ENCODE peak calls at places on chromosomes 1 and 21, in nine cellular contexts. One of them, this sample, is unnamed.

GRCh38 chr1:232950919-232951579 is 638 bp downstream of the NTPCR start:
- DNase-seq in lung: no peak
- DNase-seq in neural progenitor cell: peak; percentile 44
- DNase-seq in IMR-90: peak; percentile 17
- DNase-seq in CD8-positive, alpha-beta memory T cell: peak; percentile 13
- DNase-seq in HCT116: no peak
- DNase-seq in fibroblast of lung: peak; percentile 70
- DNase-seq in SJCRH30: peak; percentile 33
- DNase-seq in psoas muscle: no peak
- DNase-seq in this sample: peak; percentile 23

GRCh38 chr21:44350773-44351481 is 2.5 kb upstream of the TRPM2 start:
- DNase-seq in lung: no peak
- DNase-seq in neural progenitor cell: no peak
- DNase-seq in IMR-90: no peak
- DNase-seq in CD8-positive, alpha-beta memory T cell: no peak
- DNase-seq in HCT116: no peak
- DNase-seq in fibroblast of lung: no peak
- DNase-seq in SJCRH30: no peak
- DNase-seq in psoas muscle: no peak
- DNase-seq in this sample: no peak

GRCh38 chr1:226097866-226098625 is 35.5 kb downstream of the H3-3A start:
- DNase-seq in lung: no peak
- DNase-seq in neural progenitor cell: no peak
- DNase-seq in IMR-90: peak; percentile 65
- DNase-seq in CD8-positive, alpha-beta memory T cell: no peak
- DNase-seq in HCT116: no peak
- DNase-seq in fibroblast of lung: peak; percentile 85
- DNase-seq in SJCRH30: no peak
- DNase-seq in psoas muscle: no peak
- DNase-seq in this sample: peak; percentile 90

GRCh38 chr1:155977607-155978324 is 581 bp downstream of the ARHGEF2 start:
- DNase-seq in lung: no peak
- DNase-seq in neural progenitor cell: peak; percentile 67
- DNase-seq in IMR-90: no peak
- DNase-seq in CD8-positive, alpha-beta memory T cell: peak; percentile 41
- DNase-seq in HCT116: no peak
- DNase-seq in fibroblast of lung: no peak
- DNase-seq in SJCRH30: peak; percentile 45
- DNase-seq in psoas muscle: peak; percentile 51
- DNase-seq in this sample: no peak

GRCh38 chr1:180257461-180257860 is 27.4 kb downstream of the LHX4 start:
- DNase-seq in lung: no peak
- DNase-seq in neural progenitor cell: no peak
- DNase-seq in IMR-90: no peak
- DNase-seq in CD8-positive, alpha-beta memory T cell: no peak
- DNase-seq in HCT116: no peak
- DNase-seq in fibroblast of lung: no peak
- DNase-seq in SJCRH30: no peak
- DNase-seq in psoas muscle: no peak
- DNase-seq in this sample: no peak

GRCh38 chr1:1470626-1471388 is 758 bp upstream of the ATAD3B start:
- DNase-seq in lung: no peak
- DNase-seq in neural progenitor cell: peak; percentile 29
- DNase-seq in IMR-90: no peak
- DNase-seq in CD8-positive, alpha-beta memory T cell: no peak
- DNase-seq in HCT116: no peak
- DNase-seq in fibroblast of lung: no peak
- DNase-seq in SJCRH30: no peak
- DNase-seq in psoas muscle: no peak
- DNase-seq in this sample: no peak

GRCh38 chr1:94884101-94884875 is 42.6 kb downstream of the CNN3 start:
- DNase-seq in lung: no peak
- DNase-seq in neural progenitor cell: peak; percentile 82
- DNase-seq in IMR-90: peak; percentile 76
- DNase-seq in CD8-positive, alpha-beta memory T cell: no peak
- DNase-seq in HCT116: no peak
- DNase-seq in fibroblast of lung: peak; percentile 78
- DNase-seq in SJCRH30: peak; percentile 60
- DNase-seq in psoas muscle: no peak
- DNase-seq in this sample: no peak

GRCh38 chr1:15403962-15404580 is 5.6 kb upstream of the EFHD2 start:
- DNase-seq in lung: no peak
- DNase-seq in neural progenitor cell: no peak
- DNase-seq in IMR-90: no peak
- DNase-seq in CD8-positive, alpha-beta memory T cell: no peak
- DNase-seq in HCT116: no peak
- DNase-seq in fibroblast of lung: no peak
- DNase-seq in SJCRH30: no peak
- DNase-seq in psoas muscle: no peak
- DNase-seq in this sample: no peak

GRCh38 chr1:247173431-247173830 is 1.6 kb upstream of the ZNF124 start:
- DNase-seq in lung: no peak
- DNase-seq in neural progenitor cell: no peak
- DNase-seq in IMR-90: no peak
- DNase-seq in CD8-positive, alpha-beta memory T cell: no peak
- DNase-seq in HCT116: no peak
- DNase-seq in fibroblast of lung: no peak
- DNase-seq in SJCRH30: no peak
- DNase-seq in psoas muscle: no peak
- DNase-seq in this sample: no peak

GRCh38 chr1:84836145-84836544 is 56.9 kb downstream of the LPAR3 start:
- DNase-seq in lung: no peak
- DNase-seq in neural progenitor cell: no peak
- DNase-seq in IMR-90: no peak
- DNase-seq in CD8-positive, alpha-beta memory T cell: no peak
- DNase-seq in HCT116: peak; percentile 35
- DNase-seq in fibroblast of lung: no peak
- DNase-seq in SJCRH30: peak; percentile 22
- DNase-seq in psoas muscle: no peak
- DNase-seq in this sample: peak; percentile 66

GRCh38 chr1:76746195-76746594 is 121.1 kb upstream of the ST6GALNAC5 start:
- DNase-seq in lung: no peak
- DNase-seq in neural progenitor cell: no peak
- DNase-seq in IMR-90: no peak
- DNase-seq in CD8-positive, alpha-beta memory T cell: no peak
- DNase-seq in HCT116: no peak
- DNase-seq in fibroblast of lung: no peak
- DNase-seq in SJCRH30: no peak
- DNase-seq in psoas muscle: no peak
- DNase-seq in this sample: peak; percentile 18

GRCh38 chr1:110292327-110292741 is 46.8 kb upstream of the RBM15 start:
- DNase-seq in lung: no peak
- DNase-seq in neural progenitor cell: no peak
- DNase-seq in IMR-90: peak; percentile 50
- DNase-seq in CD8-positive, alpha-beta memory T cell: no peak
- DNase-seq in HCT116: no peak
- DNase-seq in fibroblast of lung: peak; percentile 25
- DNase-seq in SJCRH30: no peak
- DNase-seq in psoas muscle: no peak
- DNase-seq in this sample: no peak

GRCh38 chr1:67103548-67103947 is 31.2 kb downstream of the C1orf141 start:
- DNase-seq in lung: no peak
- DNase-seq in neural progenitor cell: no peak
- DNase-seq in IMR-90: no peak
- DNase-seq in CD8-positive, alpha-beta memory T cell: no peak
- DNase-seq in HCT116: no peak
- DNase-seq in fibroblast of lung: no peak
- DNase-seq in SJCRH30: no peak
- DNase-seq in psoas muscle: no peak
- DNase-seq in this sample: no peak

GRCh38 chr1:205832326-205832751 is 17.6 kb downstream of the PM20D1 start:
- DNase-seq in lung: no peak
- DNase-seq in neural progenitor cell: no peak
- DNase-seq in IMR-90: no peak
- DNase-seq in CD8-positive, alpha-beta memory T cell: no peak
- DNase-seq in HCT116: no peak
- DNase-seq in fibroblast of lung: no peak
- DNase-seq in SJCRH30: peak; percentile 75
- DNase-seq in psoas muscle: peak; percentile 21
- DNase-seq in this sample: no peak

GRCh38 chr1:67476006-67476482 is 45.8 kb upstream of the SERBP1 start:
- DNase-seq in lung: no peak
- DNase-seq in neural progenitor cell: no peak
- DNase-seq in IMR-90: no peak
- DNase-seq in CD8-positive, alpha-beta memory T cell: no peak
- DNase-seq in HCT116: no peak
- DNase-seq in fibroblast of lung: no peak
- DNase-seq in SJCRH30: no peak
- DNase-seq in psoas muscle: no peak
- DNase-seq in this sample: no peak

GRCh38 chr1:201397675-201398074 is 1.4 kb downstream of the LAD1 start:
- DNase-seq in lung: no peak
- DNase-seq in neural progenitor cell: no peak
- DNase-seq in IMR-90: peak; percentile 19
- DNase-seq in CD8-positive, alpha-beta memory T cell: no peak
- DNase-seq in HCT116: no peak
- DNase-seq in fibroblast of lung: no peak
- DNase-seq in SJCRH30: no peak
- DNase-seq in psoas muscle: no peak
- DNase-seq in this sample: peak; percentile 84

GRCh38 chr1:201394596-201394995 is 4.5 kb downstream of the LAD1 start:
- DNase-seq in lung: no peak
- DNase-seq in neural progenitor cell: no peak
- DNase-seq in IMR-90: no peak
- DNase-seq in CD8-positive, alpha-beta memory T cell: no peak
- DNase-seq in HCT116: no peak
- DNase-seq in fibroblast of lung: no peak
- DNase-seq in SJCRH30: no peak
- DNase-seq in psoas muscle: no peak
- DNase-seq in this sample: no peak

GRCh38 chr1:201395936-201396335 is 3.2 kb downstream of the LAD1 start:
- DNase-seq in lung: no peak
- DNase-seq in neural progenitor cell: no peak
- DNase-seq in IMR-90: no peak
- DNase-seq in CD8-positive, alpha-beta memory T cell: no peak
- DNase-seq in HCT116: no peak
- DNase-seq in fibroblast of lung: no peak
- DNase-seq in SJCRH30: peak; percentile 93
- DNase-seq in psoas muscle: no peak
- DNase-seq in this sample: no peak

GRCh38 chr1:201399018-201399351 is at the start of gene LAD1:
- DNase-seq in lung: no peak
- DNase-seq in neural progenitor cell: no peak
- DNase-seq in IMR-90: no peak
- DNase-seq in CD8-positive, alpha-beta memory T cell: no peak
- DNase-seq in HCT116: no peak
- DNase-seq in fibroblast of lung: no peak
- DNase-seq in SJCRH30: no peak
- DNase-seq in psoas muscle: no peak
- DNase-seq in this sample: no peak

GRCh38 chr1:201396859-201397464 is 2.2 kb downstream of the LAD1 start:
- DNase-seq in lung: peak; percentile 69
- DNase-seq in neural progenitor cell: no peak
- DNase-seq in IMR-90: no peak
- DNase-seq in CD8-positive, alpha-beta memory T cell: no peak
- DNase-seq in HCT116: peak; percentile 66
- DNase-seq in fibroblast of lung: no peak
- DNase-seq in SJCRH30: peak; percentile 95
- DNase-seq in psoas muscle: no peak
- DNase-seq in this sample: peak; percentile 88
- H3K4me1 ChIP-seq in lung: peaks cover 10% of the 10 kb centered on the region
- H3K4me1 ChIP-seq in neural progenitor cell: peaks cover 9% of the 10 kb centered on the region
- H3K4me1 ChIP-seq in IMR-90: no peaks in the 10 kb centered on the region
- H3K4me1 ChIP-seq in CD8-positive, alpha-beta memory T cell: no peaks in the 10 kb centered on the region
- H3K4me1 ChIP-seq in HCT116: peaks cover 62% of the 10 kb centered on the region
- H3K4me1 ChIP-seq in fibroblast of lung: no peaks in the 10 kb centered on the region
- H3K4me1 ChIP-seq in SJCRH30: peaks cover 45% of the 10 kb centered on the region
- H3K4me1 ChIP-seq in psoas muscle: no peaks in the 10 kb centered on the region
- H3K4me1 ChIP-seq in this sample: peaks cover 30% of the 10 kb centered on the region

GRCh38 chr21:34534522-34534921 is 22.5 kb upstream of the KCNE1 start:
- DNase-seq in lung: no peak
- DNase-seq in neural progenitor cell: no peak
- DNase-seq in IMR-90: no peak
- DNase-seq in CD8-positive, alpha-beta memory T cell: no peak
- DNase-seq in HCT116: no peak
- DNase-seq in fibroblast of lung: peak; percentile 70
- DNase-seq in SJCRH30: peak; percentile 39
- DNase-seq in psoas muscle: no peak
- DNase-seq in this sample: no peak

GRCh38 chr21:34537838-34538237 is 25.8 kb upstream of the KCNE1 start:
- DNase-seq in lung: no peak
- DNase-seq in neural progenitor cell: no peak
- DNase-seq in IMR-90: peak; percentile 16
- DNase-seq in CD8-positive, alpha-beta memory T cell: no peak
- DNase-seq in HCT116: no peak
- DNase-seq in fibroblast of lung: no peak
- DNase-seq in SJCRH30: no peak
- DNase-seq in psoas muscle: no peak
- DNase-seq in this sample: no peak

GRCh38 chr21:34535886-34536285 is 23.9 kb upstream of the KCNE1 start:
- DNase-seq in lung: no peak
- DNase-seq in neural progenitor cell: no peak
- DNase-seq in IMR-90: no peak
- DNase-seq in CD8-positive, alpha-beta memory T cell: no peak
- DNase-seq in HCT116: no peak
- DNase-seq in fibroblast of lung: no peak
- DNase-seq in SJCRH30: no peak
- DNase-seq in psoas muscle: no peak
- DNase-seq in this sample: no peak

GRCh38 chr21:34536311-34536710 is 24.3 kb upstream of the KCNE1 start:
- DNase-seq in lung: no peak
- DNase-seq in neural progenitor cell: no peak
- DNase-seq in IMR-90: no peak
- DNase-seq in CD8-positive, alpha-beta memory T cell: no peak
- DNase-seq in HCT116: no peak
- DNase-seq in fibroblast of lung: no peak
- DNase-seq in SJCRH30: no peak
- DNase-seq in psoas muscle: no peak
- DNase-seq in this sample: no peak

GRCh38 chr21:34536820-34537219 is 24.8 kb upstream of the KCNE1 start:
- DNase-seq in lung: no peak
- DNase-seq in neural progenitor cell: no peak
- DNase-seq in IMR-90: peak; percentile 59
- DNase-seq in CD8-positive, alpha-beta memory T cell: no peak
- DNase-seq in HCT116: no peak
- DNase-seq in fibroblast of lung: peak; percentile 73
- DNase-seq in SJCRH30: no peak
- DNase-seq in psoas muscle: no peak
- DNase-seq in this sample: no peak
- H3K27ac ChIP-seq in lung: peak overlapping the region; percentile 75
- H3K27ac ChIP-seq in neural progenitor cell: no peak overlapping the region
- H3K27ac ChIP-seq in IMR-90: peak overlapping the region; percentile 23
- H3K27ac ChIP-seq in CD8-positive, alpha-beta memory T cell: no peak overlapping the region
- H3K27ac ChIP-seq in HCT116: no peak overlapping the region
- H3K27ac ChIP-seq in fibroblast of lung: no peak overlapping the region
- H3K27ac ChIP-seq in SJCRH30: no peak overlapping the region
- H3K27ac ChIP-seq in psoas muscle: no peak overlapping the region
- H3K27ac ChIP-seq in this sample: no peak overlapping the region

GRCh38 chr1:17567582-17567981 is 28.1 kb downstream of the ARHGEF10L start:
- DNase-seq in lung: no peak
- DNase-seq in neural progenitor cell: no peak
- DNase-seq in IMR-90: peak; percentile 64
- DNase-seq in CD8-positive, alpha-beta memory T cell: no peak
- DNase-seq in HCT116: no peak
- DNase-seq in fibroblast of lung: peak; percentile 78
- DNase-seq in SJCRH30: no peak
- DNase-seq in psoas muscle: peak; percentile 49
- DNase-seq in this sample: no peak
- H3K4me1 ChIP-seq in lung: peaks cover 22% of the 10 kb centered on the region
- H3K4me1 ChIP-seq in neural progenitor cell: peaks cover 48% of the 10 kb centered on the region
- H3K4me1 ChIP-seq in IMR-90: peaks cover 16% of the 10 kb centered on the region
- H3K4me1 ChIP-seq in CD8-positive, alpha-beta memory T cell: no peaks in the 10 kb centered on the region
- H3K4me1 ChIP-seq in HCT116: peaks cover 48% of the 10 kb centered on the region
- H3K4me1 ChIP-seq in fibroblast of lung: peaks cover 17% of the 10 kb centered on the region
- H3K4me1 ChIP-seq in SJCRH30: peaks cover 18% of the 10 kb centered on the region
- H3K4me1 ChIP-seq in psoas muscle: peaks cover 61% of the 10 kb centered on the region
- H3K4me1 ChIP-seq in this sample: peaks cover 8% of the 10 kb centered on the region

GRCh38 chr1:24506706-24507422 is 4.2 kb downstream of the RCAN3 start:
- DNase-seq in lung: no peak
- DNase-seq in neural progenitor cell: peak; percentile 46
- DNase-seq in IMR-90: no peak
- DNase-seq in CD8-positive, alpha-beta memory T cell: peak; percentile 84
- DNase-seq in HCT116: no peak
- DNase-seq in fibroblast of lung: no peak
- DNase-seq in SJCRH30: no peak
- DNase-seq in psoas muscle: no peak
- DNase-seq in this sample: no peak
- H3K27ac ChIP-seq in lung: no peak overlapping the region
- H3K27ac ChIP-seq in neural progenitor cell: no peak overlapping the region
- H3K27ac ChIP-seq in IMR-90: no peak overlapping the region
- H3K27ac ChIP-seq in CD8-positive, alpha-beta memory T cell: peak overlapping the region; percentile 27
- H3K27ac ChIP-seq in HCT116: no peak overlapping the region
- H3K27ac ChIP-seq in fibroblast of lung: no peak overlapping the region
- H3K27ac ChIP-seq in SJCRH30: no peak overlapping the region
- H3K27ac ChIP-seq in psoas muscle: no peak overlapping the region
- H3K27ac ChIP-seq in this sample: no peak overlapping the region